ENCODE peak calls at places on chromosomes 16 and 17, in ten cellular contexts. O is naive thymus-derived CD4-positive, alpha-beta T cell; R is kidney epithelial cell; V is left ventricle myocardium inferior; E is lung; U is astrocyte; T is esophagus squamous epithelium; P is heart left ventricle; S is cardiac muscle cell; F is CD8-positive, alpha-beta T cell. B is an unnamed sample.

GRCh38 chr17:65029605-65030308 is 26.8 kb downstream of the GNA13 start:
- DNase-seq in O (no peak), R (no peak), V (no peak), E (no peak), U (no peak), T (no peak), P (no peak), S (no peak), F (no peak), B (no peak)

GRCh38 chr16:16019488-16019887 is 70.1 kb downstream of the ABCC1 start:
- DNase-seq in O (no peak), R (no peak), V (no peak), E (no peak), U (peak; percentile 54), T (no peak), P (no peak), S (peak; percentile 50), F (no peak), B (no peak)

GRCh38 chr17:73380439-73381106 is 68.8 kb upstream of the CDC42EP4 start:
- DNase-seq in O (no peak), R (no peak), V (no peak), E (no peak), U (no peak), T (no peak), P (no peak), S (no peak), F (no peak), B (no peak)

GRCh38 chr16:50210266-50211038 is 55.9 kb upstream of the ADCY7 start:
- DNase-seq in O (peak; percentile 73), R (peak; percentile 42), V (peak; percentile 80), E (peak; percentile 76), U (peak; percentile 83), T (no peak), P (peak; percentile 82), S (peak; percentile 96), F (peak; percentile 73), B (peak; percentile 89)

GRCh38 chr16:82681592-82681991 is 54.8 kb downstream of the CDH13 start:
- DNase-seq in O (no peak), R (no peak), V (no peak), E (no peak), U (no peak), T (no peak), P (no peak), S (no peak), F (no peak), B (no peak)

GRCh38 chr16:23683487-23683886 is 4.8 kb downstream of the PLK1 start:
- DNase-seq in O (no peak), R (no peak), V (no peak), E (no peak), U (no peak), T (no peak), P (no peak), S (no peak), F (no peak), B (no peak)

GRCh38 chr16:35182943-35183550 is 1723.6 kb downstream of the TP53TG3F start:
- DNase-seq in O (no peak), R (no peak), V (no peak), E (no peak), U (no peak), T (no peak), P (no peak), S (no peak), F (no peak), B (no peak)

GRCh38 chr17:80827646-80828643 is 163.7 kb upstream of the CHMP6 start:
- DNase-seq in O (no peak), R (no peak), V (no peak), E (no peak), U (peak; percentile 36), T (no peak), P (no peak), S (no peak), F (no peak), B (peak; percentile 93)

GRCh38 chr17:53353919-53354351 is 468.8 kb upstream of the KIF2B start:
- DNase-seq in O (no peak), R (no peak), V (no peak), E (no peak), U (no peak), T (no peak), P (no peak), S (peak; percentile 6), F (no peak), B (no peak)

GRCh38 chr16:89216315-89217137 is 977 bp upstream of the ZNF778 start:
- DNase-seq in O (peak; percentile 83), R (no peak), V (peak; percentile 80), E (peak; percentile 83), U (peak; percentile 60), T (no peak), P (peak; percentile 82), S (peak; percentile 77), F (peak; percentile 89), B (peak; percentile 91)

GRCh38 chr16:16164244-16164643 is 59.0 kb downstream of the ABCC6 start:
- DNase-seq in O (no peak), R (no peak), V (no peak), E (no peak), U (no peak), T (no peak), P (no peak), S (no peak), F (no peak), B (no peak)

GRCh38 chr17:17143501-17143900 is 62.6 kb downstream of the PLD6 start:
- DNase-seq in O (no peak), R (no peak), V (no peak), E (no peak), U (no peak), T (no peak), P (no peak), S (no peak), F (no peak), B (no peak)
- H3K36me3 ChIP-seq in O (peaks cover 1% of the 10 kb centered on the region), R (peaks cover 8% of the 10 kb centered on the region), V (peaks cover 94% of the 10 kb centered on the region), E (peaks cover 20% of the 10 kb centered on the region), U (peaks cover 34% of the 10 kb centered on the region), T (peaks cover 100% of the 10 kb centered on the region), P (peaks cover 56% of the 10 kb centered on the region), S (peaks cover 47% of the 10 kb centered on the region), F (peaks cover 19% of the 10 kb centered on the region), B (peaks cover 50% of the 10 kb centered on the region)

GRCh38 chr16:77881355-77882003 is 93.1 kb downstream of the VAT1L start:
- DNase-seq in O (no peak), R (no peak), V (no peak), E (no peak), U (no peak), T (no peak), P (no peak), S (no peak), F (no peak), B (no peak)
- H3K36me3 ChIP-seq in O (no peaks in the 10 kb centered on the region), R (no peaks in the 10 kb centered on the region), V (no peaks in the 10 kb centered on the region), E (no peaks in the 10 kb centered on the region), U (no peaks in the 10 kb centered on the region), T (no peaks in the 10 kb centered on the region), P (no peaks in the 10 kb centered on the region), S (no peaks in the 10 kb centered on the region), F (no peaks in the 10 kb centered on the region), B (no peaks in the 10 kb centered on the region)

GRCh38 chr17:56890390-56890789 is 23.5 kb downstream of the TRIM25 start:
- DNase-seq in O (no peak), R (no peak), V (no peak), E (no peak), U (no peak), T (no peak), P (no peak), S (no peak), F (no peak), B (no peak)

GRCh38 chr17:56891751-56892150 is 22.1 kb downstream of the TRIM25 start:
- DNase-seq in O (peak; percentile 59), R (no peak), V (peak; percentile 23), E (peak; percentile 55), U (no peak), T (no peak), P (no peak), S (peak; percentile 26), F (peak; percentile 67), B (peak; percentile 89)

GRCh38 chr17:56892333-56892732 is 21.5 kb downstream of the TRIM25 start:
- DNase-seq in O (no peak), R (no peak), V (no peak), E (no peak), U (no peak), T (no peak), P (no peak), S (no peak), F (no peak), B (no peak)

GRCh38 chr17:56893503-56893902 is 20.3 kb downstream of the TRIM25 start:
- DNase-seq in O (no peak), R (no peak), V (no peak), E (no peak), U (no peak), T (no peak), P (no peak), S (no peak), F (no peak), B (peak; percentile 53)

DNA sequence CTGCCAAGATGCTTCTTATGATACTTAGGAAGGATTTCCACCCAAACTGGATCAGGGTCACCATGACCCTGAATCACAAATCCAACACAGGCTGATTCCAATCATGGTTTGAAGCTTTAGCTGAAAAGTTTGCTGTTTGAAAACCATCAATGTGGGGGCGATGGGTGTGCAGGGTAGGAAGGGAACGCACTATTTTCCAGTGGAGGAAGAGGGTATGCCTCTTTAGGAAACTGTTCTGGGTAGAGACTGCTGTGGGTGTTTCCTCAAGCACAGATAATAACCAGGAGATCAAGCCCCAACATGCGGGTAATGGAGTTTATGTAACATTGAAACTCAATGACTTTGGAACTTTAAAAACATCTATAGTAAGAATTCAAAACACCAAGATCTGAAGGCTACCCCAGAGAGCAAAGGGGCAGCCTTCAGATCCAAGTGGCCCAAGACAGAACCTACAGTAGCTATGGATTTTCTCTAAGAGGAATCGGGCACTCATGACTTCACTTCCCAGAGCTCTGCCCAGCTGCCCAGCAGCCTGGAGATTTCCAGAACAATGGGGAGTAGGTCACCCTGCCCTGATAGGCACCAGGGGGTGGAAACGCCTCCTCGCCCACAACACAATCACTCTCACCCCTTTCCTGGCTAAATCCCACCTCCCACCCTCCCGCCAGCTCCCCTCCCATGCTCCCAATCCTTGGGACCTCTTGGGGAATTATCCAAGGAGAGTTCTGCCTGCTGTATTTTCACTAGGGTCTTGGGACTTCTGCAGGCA is 22.8 kb downstream of the TRIM25 start:
- DNase-seq in O (no peak), R (no peak), V (no peak), E (no peak), U (no peak), T (no peak), P (no peak), S (no peak), F (no peak), B (no peak)
- H3K36me3 ChIP-seq in O (peaks cover 9% of the 10 kb centered on the region), R (peaks cover 1% of the 10 kb centered on the region), V (peaks cover 93% of the 10 kb centered on the region), E (peaks cover 14% of the 10 kb centered on the region), U (peaks cover 3% of the 10 kb centered on the region), T (peaks cover 100% of the 10 kb centered on the region), P (peaks cover 23% of the 10 kb centered on the region), S (no peaks in the 10 kb centered on the region), F (peaks cover 50% of the 10 kb centered on the region), B (no peaks in the 10 kb centered on the region)

DNA sequence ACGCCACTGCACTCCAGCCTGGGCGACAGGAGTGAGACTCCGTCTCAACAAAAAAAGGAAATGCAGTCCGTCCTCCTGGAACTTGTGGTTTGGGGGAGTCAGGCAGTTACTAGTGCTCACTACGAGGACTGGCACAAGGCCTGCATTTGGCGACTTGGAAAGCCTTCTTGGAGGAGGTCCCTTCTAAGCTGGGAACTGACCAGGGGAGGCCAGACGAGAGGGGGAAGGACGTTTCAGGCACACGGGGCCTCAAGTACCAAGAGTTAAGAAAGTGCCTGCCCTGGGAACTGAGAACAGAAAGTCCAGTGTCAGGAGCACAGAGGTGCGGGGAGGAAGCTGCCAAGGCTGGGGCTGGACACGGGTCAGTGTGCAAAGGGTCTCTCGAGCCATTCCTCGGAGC is 89.9 kb downstream of the ABR start:
- DNase-seq in O (no peak), R (no peak), V (no peak), E (peak; percentile 81), U (no peak), T (no peak), P (no peak), S (peak; percentile 80), F (no peak), B (no peak)
- H3K36me3 ChIP-seq in O (no peaks in the 10 kb centered on the region), R (no peaks in the 10 kb centered on the region), V (peaks cover 53% of the 10 kb centered on the region), E (peaks cover 5% of the 10 kb centered on the region), U (peaks cover 6% of the 10 kb centered on the region), T (peaks cover 68% of the 10 kb centered on the region), P (peaks cover 25% of the 10 kb centered on the region), S (peaks cover 6% of the 10 kb centered on the region), F (peaks cover 21% of the 10 kb centered on the region), B (peaks cover 8% of the 10 kb centered on the region)

GRCh38 chr16:88019847-88020512 is 68.7 kb downstream of the BANP start:
- DNase-seq in O (no peak), R (no peak), V (no peak), E (no peak), U (no peak), T (no peak), P (no peak), S (no peak), F (no peak), B (no peak)
- H3K36me3 ChIP-seq in O (no peaks in the 10 kb centered on the region), R (no peaks in the 10 kb centered on the region), V (peaks cover 7% of the 10 kb centered on the region), E (no peaks in the 10 kb centered on the region), U (no peaks in the 10 kb centered on the region), T (peaks cover 59% of the 10 kb centered on the region), P (no peaks in the 10 kb centered on the region), S (no peaks in the 10 kb centered on the region), F (peaks cover 15% of the 10 kb centered on the region), B (no peaks in the 10 kb centered on the region)

B was measured in endodermal cell.